ENCODE peak calls at places on chromosomes 11 and 22, in six cellular contexts. N, G, I, J, F and T are unnamed samples.

GRCh38 chr11:113148652-113149051 is 165.7 kb upstream of the TTC12 start:
- DNase-seq in N (no peak), G (no peak), I (no peak), J (no peak), F (no peak), T (no peak)

GRCh38 chr11:58574851-58575250 is 805 bp downstream of the LPXN start:
- DNase-seq in N (no peak), G (peak), I (peak), J (no peak), F (no peak), T (no peak)

GRCh38 chr11:35151896-35152295 is 12.9 kb downstream of the CD44 start:
- DNase-seq in N (no peak), G (peak), I (no peak), J (no peak), F (no peak), T (no peak)

GRCh38 chr11:43508511-43508918 is 149.8 kb downstream of the TTC17 start:
- DNase-seq in N (peak), G (peak), I (peak), J (peak), F (no peak), T (no peak)

GRCh38 chr11:76185931-76186401 is 20.3 kb downstream of the WNT11 start:
- DNase-seq in N (no peak), G (no peak), I (no peak), J (no peak), F (no peak), T (no peak)

GRCh38 chr11:111384494-111384893 is 5.4 kb upstream of the POU2AF1 start:
- DNase-seq in N (no peak), G (no peak), I (no peak), J (no peak), F (no peak), T (no peak)

GRCh38 chr11:48384670-48385069 is 18.4 kb upstream of the OR4C5 start:
- DNase-seq in N (no peak), G (no peak), I (no peak), J (no peak), F (no peak), T (no peak)

GRCh38 chr11:101516546-101516945 is 67.3 kb downstream of the TRPC6 start:
- DNase-seq in N (no peak), G (no peak), I (no peak), J (no peak), F (no peak), T (no peak)

GRCh38 chr11:119366690-119367620 is 14.5 kb downstream of the USP2 start:
- DNase-seq in N (no peak), G (no peak), I (no peak), J (no peak), F (no peak), T (no peak)

GRCh38 chr11:78789365-78789764 is 214.7 kb upstream of the NARS2 start:
- DNase-seq in N (no peak), G (no peak), I (no peak), J (no peak), F (no peak), T (no peak)

GRCh38 chr11:20057055-20057943 is 103.0 kb downstream of the DBX1 start:
- DNase-seq in N (no peak), G (peak), I (no peak), J (no peak), F (no peak), T (no peak)

GRCh38 chr11:44007746-44008501 is 39.9 kb upstream of the ACCSL start:
- DNase-seq in N (no peak), G (peak), I (peak), J (no peak), F (no peak), T (no peak)

GRCh38 chr22:50504245-50505211 is 3.0 kb downstream of the LMF2 start:
- DNase-seq in N (no peak), G (no peak), I (no peak), J (no peak), F (no peak), T (no peak)

GRCh38 chr11:130979386-130979972 is 63.2 kb upstream of the SNX19 start:
- DNase-seq in N (peak), G (peak), I (peak), J (peak), F (no peak), T (no peak)

GRCh38 chr11:9269492-9270030 is 4.4 kb upstream of the DENND5A start:
- DNase-seq in N (no peak), G (peak), I (no peak), J (no peak), F (no peak), T (no peak)

GRCh38 chr11:212150-213100 is 4.9 kb downstream of the RIC8A start:
- DNase-seq in N (no peak), G (no peak), I (no peak), J (no peak), F (no peak), T (no peak)

GRCh38 chr11:67999704-68000103 is 4.2 kb downstream of the UNC93B1 start:
- DNase-seq in N (no peak), G (no peak), I (no peak), J (no peak), F (no peak), T (no peak)

GRCh38 chr11:4531666-4532065 is 13.3 kb upstream of the OR52M1 start:
- DNase-seq in N (no peak), G (no peak), I (no peak), J (no peak), F (no peak), T (no peak)

GRCh38 chr22:40396882-40397281 is 26.5 kb downstream of the SGSM3 start:
- DNase-seq in N (no peak), G (peak), I (no peak), J (no peak), F (no peak), T (peak)

GRCh38 chr22:23045461-23045860 is 24.9 kb upstream of the GNAZ start:
- DNase-seq in N (no peak), G (no peak), I (no peak), J (no peak), F (no peak), T (no peak)

GRCh38 chr22:21755855-21756284 is 20.3 kb upstream of the YPEL1 start:
- DNase-seq in N (no peak), G (peak), I (peak), J (no peak), F (no peak), T (no peak)